ENCODE peak calls at places on chromosomes 1 and 21, in seven cellular contexts. T is adrenal gland, X is brain microvascular endothelial cell, O is upper lobe of right lung, G is lower lobe of right lung, J is endodermal cell, V is GM23248. N is an unnamed sample.

GRCh38 chr1:194420706-194421105 is 1234.3 kb upstream of the B3GALT2 start:
- DNase-seq in T (no peak), X (no peak), O (no peak), G (no peak), J (no peak), V (no peak), N (no peak)

GRCh38 chr1:78765489-78765888 is 115.9 kb downstream of the IFI44 start:
- DNase-seq in T (no peak), X (no peak), O (no peak), G (no peak), J (no peak), V (no peak), N (no peak)

GRCh38 chr1:67213948-67214347 is 47.7 kb downstream of the IL23R start:
- DNase-seq in T (no peak), X (no peak), O (no peak), G (no peak), J (no peak), V (no peak), N (no peak)

GRCh38 chr1:178953034-178953433 is 72.7 kb upstream of the FAM20B start:
- DNase-seq in T (no peak), X (no peak), O (no peak), G (no peak), J (no peak), V (no peak), N (no peak)

GRCh38 chr21:34878501-34878900 is 170.6 kb downstream of the RUNX1 start:
- DNase-seq in T (no peak), X (no peak), O (no peak), G (peak), J (no peak), V (peak), N (no peak)

GRCh38 chr1:154819628-154820590 is 50.2 kb downstream of the KCNN3 start:
- DNase-seq in T (no peak), X (no peak), O (peak), G (no peak), J (peak), V (peak), N (no peak)

GRCh38 chr21:17709266-17709611 is 96.5 kb upstream of the BTG3 start:
- DNase-seq in T (no peak), X (no peak), O (no peak), G (no peak), J (no peak), V (no peak), N (no peak)

GRCh38 chr21:32207096-32207716 is 71.6 kb downstream of the MIS18A start:
- DNase-seq in T (no peak), X (no peak), O (no peak), G (no peak), J (no peak), V (no peak), N (no peak)

GRCh38 chr1:70487471-70487840 is 76.4 kb downstream of the CTH start:
- DNase-seq in T (no peak), X (no peak), O (no peak), G (no peak), J (peak), V (no peak), N (no peak)

GRCh38 chr1:117135329-117135728 is 13.8 kb upstream of the TRIM45 start:
- DNase-seq in T (no peak), X (no peak), O (no peak), G (no peak), J (no peak), V (no peak), N (no peak)

GRCh38 chr1:38812981-38813380 is 46.6 kb downstream of the RRAGC start:
- DNase-seq in T (no peak), X (no peak), O (no peak), G (no peak), J (no peak), V (no peak), N (no peak)

GRCh38 chr1:228463009-228463558 is 24.1 kb upstream of the RNF187 start:
- DNase-seq in T (no peak), X (no peak), O (no peak), G (no peak), J (no peak), V (no peak), N (no peak)

GRCh38 chr1:40834968-40835545 is 27.1 kb downstream of the CITED4 start:
- DNase-seq in T (no peak), X (no peak), O (no peak), G (peak), J (no peak), V (no peak), N (no peak)

GRCh38 chr1:174219606-174220370 is 60.5 kb downstream of the RABGAP1L start:
- DNase-seq in T (no peak), X (no peak), O (no peak), G (no peak), J (no peak), V (no peak), N (no peak)

GRCh38 chr1:229022595-229023350 is 248.1 kb upstream of the RAB4A start:
- DNase-seq in T (no peak), X (no peak), O (no peak), G (no peak), J (peak), V (no peak), N (no peak)

GRCh38 chr1:61097326-61097725 is 15.0 kb downstream of the NFIA start:
- DNase-seq in T (no peak), X (peak), O (no peak), G (no peak), J (no peak), V (peak), N (no peak)

GRCh38 chr21:32412998-32413504 is 545 bp downstream of the EVA1C start:
- DNase-seq in T (peak), X (no peak), O (peak), G (peak), J (no peak), V (no peak), N (peak)

GRCh38 chr1:153432874-153433681 is 16.8 kb downstream of the S100A7A start:
- DNase-seq in T (peak), X (no peak), O (no peak), G (no peak), J (no peak), V (no peak), N (no peak)

GRCh38 chr1:60387175-60387574 is 313.6 kb upstream of the C1orf87 start:
- DNase-seq in T (no peak), X (no peak), O (no peak), G (no peak), J (no peak), V (no peak), N (no peak)

GRCh38 chr1:18178125-18178524 is 70.5 kb downstream of the IGSF21 start:
- DNase-seq in T (no peak), X (no peak), O (no peak), G (no peak), J (no peak), V (no peak), N (no peak)

GRCh38 chr1:42282024-42282579 is 52.9 kb downstream of the FOXJ3 start:
- DNase-seq in T (no peak), X (peak), O (no peak), G (no peak), J (no peak), V (peak), N (no peak)

GRCh38 chr1:233409540-233409939 is 82.0 kb downstream of the MAP3K21 start:
- DNase-seq in T (no peak), X (no peak), O (no peak), G (no peak), J (no peak), V (no peak), N (no peak)

GRCh38 chr1:20615946-20616345 is 17.3 kb upstream of the PINK1 start:
- DNase-seq in T (no peak), X (no peak), O (no peak), G (no peak), J (no peak), V (no peak), N (no peak)

GRCh38 chr1:112393634-112393976 is 2.4 kb upstream of the CTTNBP2NL start:
- DNase-seq in T (peak), X (no peak), O (no peak), G (no peak), J (peak), V (peak), N (no peak)

GRCh38 chr1:176566004-176566975 is 103.3 kb downstream of the PAPPA2 start:
- DNase-seq in T (no peak), X (no peak), O (no peak), G (no peak), J (no peak), V (peak), N (no peak)

GRCh38 chr1:56132520-56132919 is 446.8 kb downstream of the PLPP3 start:
- DNase-seq in T (no peak), X (no peak), O (no peak), G (no peak), J (no peak), V (no peak), N (no peak)

GRCh38 chr1:116948642-116949041 is 38.9 kb downstream of the PTGFRN start:
- DNase-seq in T (no peak), X (no peak), O (no peak), G (no peak), J (no peak), V (no peak), N (no peak)

GRCh38 chr1:6275826-6276764 is 15.2 kb upstream of the GPR153 start:
- DNase-seq in T (peak), X (peak), O (no peak), G (no peak), J (peak), V (peak), N (no peak)

GRCh38 chr1:186513526-186513925 is 52.6 kb upstream of the PDC start:
- DNase-seq in T (no peak), X (no peak), O (no peak), G (no peak), J (no peak), V (no peak), N (no peak)

GRCh38 chr1:186519981-186520380 is 59.1 kb upstream of the PDC start:
- DNase-seq in T (no peak), X (no peak), O (no peak), G (no peak), J (no peak), V (no peak), N (no peak)

GRCh38 chr1:186514367-186514766 is 53.5 kb upstream of the PDC start:
- DNase-seq in T (no peak), X (no peak), O (no peak), G (no peak), J (no peak), V (no peak), N (no peak)

GRCh38 chr1:186518395-186518794 is 57.5 kb upstream of the PDC start:
- DNase-seq in T (no peak), X (no peak), O (no peak), G (no peak), J (no peak), V (no peak), N (no peak)

DNA sequence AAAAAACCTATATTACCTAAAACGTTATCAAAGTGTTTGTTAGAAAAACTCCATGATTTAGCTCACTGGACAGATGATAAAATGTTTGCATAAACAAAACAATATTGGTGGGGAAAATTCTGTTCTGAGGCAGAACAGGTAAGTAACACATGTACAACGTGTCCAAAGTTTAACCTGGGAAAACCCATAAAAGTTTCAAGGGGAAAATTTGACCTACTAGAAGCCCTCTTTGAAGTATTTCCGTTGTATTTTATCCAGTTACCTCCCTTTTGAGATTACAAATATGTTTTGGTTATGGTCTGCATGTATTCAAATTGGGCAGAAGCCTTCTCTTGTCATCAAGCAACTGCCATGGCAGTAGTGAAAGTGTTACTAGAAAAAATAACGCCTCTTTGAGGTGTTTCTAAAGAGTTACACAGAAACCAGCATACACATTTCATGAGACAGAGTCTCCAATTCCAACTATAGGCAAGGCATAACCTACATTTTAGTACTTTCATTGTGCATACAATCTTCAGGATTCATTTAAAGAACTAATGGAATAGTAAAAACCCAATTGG is 58.0 kb upstream of the PDC start:
- DNase-seq in T (no peak), X (no peak), O (no peak), G (no peak), J (no peak), V (no peak), N (no peak)
- H3K27ac ChIP-seq in T (no peak), X (no peak), O (no peak), G (no peak), J (no peak), V (no peak), N (no peak)

DNA sequence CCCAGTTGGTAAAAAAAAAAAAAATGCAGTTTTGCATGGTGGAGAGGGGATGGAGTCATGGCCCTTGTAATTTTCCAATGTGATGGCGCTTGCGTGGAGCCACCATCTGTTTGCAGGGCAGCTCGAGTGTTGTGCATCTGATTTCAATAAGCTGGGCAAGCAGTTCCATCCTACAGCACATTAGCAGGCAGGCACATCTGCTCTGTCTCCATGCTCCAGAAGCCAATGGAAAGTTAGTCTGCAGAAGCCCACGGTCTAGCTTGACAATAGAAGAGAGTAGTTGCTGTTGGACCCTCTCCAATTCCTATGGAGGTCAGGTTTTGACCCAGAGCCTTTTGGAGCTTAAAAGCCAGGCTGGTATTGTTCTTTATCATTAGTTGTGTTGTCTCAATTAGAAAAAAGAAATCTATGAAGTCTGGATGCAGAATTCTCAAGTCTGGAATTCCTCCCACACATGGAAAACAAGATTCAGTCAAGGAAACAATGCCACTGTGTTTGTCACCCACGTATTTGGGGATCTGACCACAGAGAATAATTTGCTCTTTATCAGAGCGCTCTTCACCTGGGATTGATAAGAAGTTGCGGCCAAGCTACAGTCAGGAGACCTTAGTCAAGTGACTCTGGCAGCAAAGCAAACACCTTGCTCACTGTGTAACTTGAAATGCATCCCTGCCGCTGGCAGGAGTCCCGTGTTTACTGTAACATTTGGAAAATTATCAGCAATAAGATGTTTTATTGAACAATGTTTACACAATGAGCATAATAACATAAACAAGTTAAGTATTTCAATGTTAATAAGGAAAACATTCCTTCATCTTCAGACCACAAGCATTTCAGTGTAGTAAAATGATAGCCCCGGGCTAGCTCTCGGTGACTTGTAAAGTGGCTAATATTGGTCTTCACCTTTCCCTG is 20.7 kb downstream of the NGF start:
- DNase-seq in T (no peak), X (no peak), O (no peak), G (no peak), J (no peak), V (no peak), N (no peak)
- H3K27ac ChIP-seq in T (no peak), X (no peak), O (no peak), G (no peak), J (no peak), V (no peak), N (no peak)

GRCh38 chr1:37595440-37596181 is at the start of gene GNL2:
- DNase-seq in T (peak), X (peak), O (peak), G (peak), J (peak), V (peak), N (peak)
- H3K27ac ChIP-seq in T (peak), X (peak), O (peak), G (peak), J (peak), V (peak), N (peak)

DNA sequence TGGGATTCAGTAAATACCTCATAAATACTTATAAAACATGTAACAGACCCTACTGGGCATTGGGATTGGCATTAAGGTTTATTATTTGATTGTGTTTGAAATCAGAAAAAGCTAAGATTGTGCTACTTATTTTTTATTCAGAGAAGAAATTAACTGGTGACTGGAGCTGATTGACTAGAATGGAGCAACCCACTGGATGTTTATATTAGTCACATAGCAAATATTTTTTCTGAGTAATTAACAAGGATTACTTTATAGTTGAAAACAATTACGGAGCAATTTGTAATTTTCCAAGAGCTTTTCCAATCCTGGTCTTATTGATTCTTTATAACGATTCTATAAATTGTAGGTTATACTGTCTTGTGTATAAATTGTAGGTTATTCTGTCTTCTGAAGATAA is 208.7 kb downstream of the HLX start:
- DNase-seq in T (no peak), X (no peak), O (no peak), G (no peak), J (no peak), V (peak), N (no peak)
- H3K27ac ChIP-seq in T (no peak), X (no peak), O (no peak), G (no peak), J (no peak), V (peak), N (no peak)

GRCh38 chr1:226351709-226352108 is 42.7 kb upstream of the LIN9 start:
- DNase-seq in T (no peak), X (no peak), O (no peak), G (no peak), J (no peak), V (no peak), N (no peak)

GRCh38 chr1:226344441-226345120 is 35.6 kb upstream of the LIN9 start:
- DNase-seq in T (no peak), X (no peak), O (peak), G (no peak), J (no peak), V (no peak), N (no peak)

GRCh38 chr1:226350504-226350865 is 41.5 kb upstream of the LIN9 start:
- DNase-seq in T (no peak), X (no peak), O (no peak), G (no peak), J (no peak), V (no peak), N (no peak)

GRCh38 chr1:226349801-226350503 is 41.0 kb upstream of the LIN9 start:
- DNase-seq in T (no peak), X (no peak), O (no peak), G (no peak), J (no peak), V (no peak), N (no peak)

GRCh38 chr1:226349081-226349480 is 40.1 kb upstream of the LIN9 start:
- DNase-seq in T (no peak), X (no peak), O (no peak), G (no peak), J (no peak), V (no peak), N (no peak)
- H3K27ac ChIP-seq in T (no peak), X (no peak), O (no peak), G (no peak), J (no peak), V (no peak), N (no peak)

N was measured in breast epithelium.